ENCODE peak calls at places on chromosome 2, in five cellular contexts. V is GM12878, X is body of pancreas, Q is GM12892, N is GM12891. D is an unnamed sample.

GRCh38 chr2:85257359-85258193 is 70.2 kb downstream of the TGOLN2 start:
- DNase-seq in V (no peak), X (no peak), Q (no peak), N (no peak), D (no peak)

GRCh38 chr2:134668821-134669220 is 50.0 kb downstream of the TMEM163 start:
- DNase-seq in V (no peak), X (peak), Q (no peak), N (no peak), D (peak)

GRCh38 chr2:156398176-156398575 is 38.0 kb upstream of the GPD2 start:
- DNase-seq in V (no peak), X (no peak), Q (no peak), N (no peak), D (no peak)

GRCh38 chr2:78999410-78999809 is 26.1 kb upstream of the REG3G start:
- DNase-seq in V (no peak), X (no peak), Q (no peak), N (no peak), D (no peak)

GRCh38 chr2:216636570-216637450 is 3.6 kb downstream of the IGFBP2 start:
- DNase-seq in V (no peak), X (peak), Q (no peak), N (no peak), D (peak)

GRCh38 chr2:118014492-118014824 is 588 bp upstream of the CCDC93 start:
- DNase-seq in V (no peak), X (no peak), Q (no peak), N (no peak), D (no peak)

GRCh38 chr2:136112317-136112891 is 5.5 kb downstream of the CXCR4 start:
- DNase-seq in V (no peak), X (no peak), Q (no peak), N (no peak), D (no peak)

GRCh38 chr2:88038263-88039105 is 17.1 kb downstream of the KRCC1 start:
- DNase-seq in V (no peak), X (no peak), Q (no peak), N (no peak), D (peak)

GRCh38 chr2:185127412-185127811 is 529.1 kb downstream of the ZNF804A start:
- DNase-seq in V (no peak), X (no peak), Q (no peak), N (no peak), D (no peak)

GRCh38 chr2:86292571-86293515 is 44.6 kb downstream of the REEP1 start:
- DNase-seq in V (no peak), X (no peak), Q (no peak), N (no peak), D (no peak)

GRCh38 chr2:27544143-27544821 is 38.6 kb upstream of the ZNF512 start:
- DNase-seq in V (no peak), X (no peak), Q (no peak), N (no peak), D (no peak)

GRCh38 chr2:33158482-33159003 is 211.8 kb downstream of the LTBP1 start:
- DNase-seq in V (no peak), X (no peak), Q (no peak), N (no peak), D (peak)

GRCh38 chr2:119480718-119481142 is 43.6 kb downstream of the SCTR start:
- DNase-seq in V (no peak), X (peak), Q (no peak), N (no peak), D (no peak)

GRCh38 chr2:230631470-230631869 is 81.2 kb upstream of the CAB39 start:
- DNase-seq in V (no peak), X (no peak), Q (no peak), N (no peak), D (no peak)

GRCh38 chr2:215361876-215362561 is 50.2 kb downstream of the ATIC start:
- DNase-seq in V (no peak), X (no peak), Q (no peak), N (no peak), D (no peak)

GRCh38 chr2:191190861-191191552 is 40.2 kb upstream of the STAT4 start:
- DNase-seq in V (no peak), X (no peak), Q (no peak), N (no peak), D (no peak)

GRCh38 chr2:202633470-202633869 is 1.3 kb upstream of the FAM117B start:
- DNase-seq in V (no peak), X (no peak), Q (no peak), N (no peak), D (no peak)

GRCh38 chr2:36468463-36469266 is 113.1 kb downstream of the CRIM1 start:
- DNase-seq in V (no peak), X (no peak), Q (no peak), N (no peak), D (no peak)

DNA sequence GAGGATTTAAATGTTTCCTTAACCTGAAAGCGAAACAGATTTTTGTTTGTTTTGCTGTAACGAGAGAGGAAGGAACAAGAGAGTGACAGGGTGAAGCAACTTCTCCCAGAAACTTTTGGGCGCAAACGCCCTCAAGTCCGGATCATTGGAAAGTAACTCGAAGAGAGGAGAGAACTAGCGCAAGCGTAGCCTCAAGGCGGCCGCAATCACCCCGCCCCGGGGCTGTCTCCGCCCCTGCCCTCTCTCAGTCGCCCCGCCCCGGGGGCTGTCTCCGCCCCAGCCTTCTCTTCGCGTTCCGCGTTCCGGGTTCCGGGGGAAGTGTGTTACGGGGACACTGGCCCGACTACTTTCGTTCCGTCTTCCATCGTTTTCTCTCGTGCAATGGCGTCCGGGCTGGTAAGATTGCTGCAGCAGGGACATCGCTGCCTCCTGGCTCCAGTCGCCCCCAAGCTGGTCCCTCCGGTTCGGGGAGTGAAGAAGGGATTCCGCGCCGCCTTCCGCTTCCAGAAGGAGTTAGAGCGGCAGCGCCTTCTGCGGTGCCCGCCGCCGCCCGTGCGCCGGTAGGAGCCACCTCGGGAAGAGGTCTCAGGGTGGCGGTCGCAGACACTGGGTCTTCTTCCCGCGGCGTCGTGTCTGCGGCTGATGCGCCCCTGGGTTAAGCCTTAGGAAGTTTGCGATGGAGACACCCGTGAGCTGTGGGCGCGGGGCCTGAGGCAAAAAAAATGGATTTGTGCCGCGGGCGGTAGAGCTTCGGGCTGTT is at the start of gene MRPL44:
- DNase-seq in V (peak), X (peak), Q (peak), N (peak), D (peak)
- TF ChIP-seq POLR2A in V (peak), X (peak), Q (peak), N (peak), D (peak)

DNA sequence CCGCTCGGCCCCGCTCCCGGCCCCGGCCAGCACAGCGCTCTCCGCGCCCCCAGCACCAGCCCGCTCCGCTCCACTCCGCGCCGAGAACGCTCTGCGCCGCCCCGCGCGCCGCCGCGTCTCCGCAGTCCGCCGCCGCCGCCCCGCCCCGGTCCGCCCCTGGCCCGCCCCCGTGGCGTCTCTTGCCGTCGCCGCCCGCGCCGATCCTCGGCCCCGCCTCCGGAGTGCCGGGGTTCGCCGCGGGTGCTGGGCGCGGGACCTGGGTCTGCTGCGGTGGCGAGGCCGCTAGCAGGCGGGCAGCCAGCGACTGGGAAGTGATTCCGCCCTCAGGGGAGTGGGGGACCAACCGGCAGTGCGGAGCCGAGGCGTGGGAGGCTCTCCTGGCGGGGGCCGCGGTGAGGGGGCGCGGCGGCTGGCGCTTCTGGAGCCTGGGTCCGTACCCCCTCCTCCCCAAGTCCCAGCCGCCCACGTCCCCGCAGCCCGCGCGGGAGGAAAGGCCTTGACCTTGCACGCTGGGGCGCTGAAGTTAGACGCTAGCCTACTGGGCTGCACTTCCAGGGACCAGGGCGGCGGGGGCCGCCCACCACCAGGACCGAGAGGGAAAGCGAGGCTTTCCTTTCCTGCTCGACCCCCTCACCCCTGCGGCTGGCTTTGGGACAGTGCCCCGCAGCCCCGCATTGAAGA is at the start of gene HS6ST1:
- DNase-seq in V (no peak), X (peak), Q (peak), N (peak), D (peak)
- TF ChIP-seq POLR2A in V (peak), X (no peak), Q (peak), N (no peak), D (peak)

DNA sequence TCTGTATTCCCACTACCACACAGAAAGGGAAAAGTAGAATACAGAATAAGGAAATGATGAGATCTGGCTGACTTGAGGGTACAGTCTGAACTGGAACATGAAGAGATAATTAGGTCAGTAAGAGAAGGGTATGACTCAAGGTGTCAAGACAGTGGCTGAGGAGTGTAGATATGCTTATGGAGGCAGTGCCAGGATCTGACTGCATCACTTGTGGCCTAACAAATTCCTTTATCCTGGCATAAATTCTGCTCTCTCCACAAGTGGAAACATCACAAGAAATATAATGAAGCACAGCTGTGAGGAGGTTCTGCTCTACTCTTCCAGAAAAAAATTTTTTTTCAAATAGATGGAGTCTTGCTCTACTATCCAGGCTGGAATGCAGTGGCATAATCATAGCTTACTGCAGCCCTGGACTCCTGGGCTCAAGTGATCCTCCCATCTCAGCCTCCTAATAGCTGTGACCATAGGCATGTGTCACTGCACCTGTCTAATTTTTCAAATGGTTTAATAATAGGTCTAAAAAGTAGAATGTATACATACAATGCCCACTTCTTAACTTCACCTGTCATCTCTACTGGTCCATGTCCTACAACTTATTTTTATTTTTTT is 85.3 kb downstream of the C2orf74 start:
- DNase-seq in V (no peak), X (no peak), Q (no peak), N (no peak), D (no peak)
- TF ChIP-seq POLR2A in V (no peak), X (no peak), Q (no peak), N (no peak), D (no peak)

DNA sequence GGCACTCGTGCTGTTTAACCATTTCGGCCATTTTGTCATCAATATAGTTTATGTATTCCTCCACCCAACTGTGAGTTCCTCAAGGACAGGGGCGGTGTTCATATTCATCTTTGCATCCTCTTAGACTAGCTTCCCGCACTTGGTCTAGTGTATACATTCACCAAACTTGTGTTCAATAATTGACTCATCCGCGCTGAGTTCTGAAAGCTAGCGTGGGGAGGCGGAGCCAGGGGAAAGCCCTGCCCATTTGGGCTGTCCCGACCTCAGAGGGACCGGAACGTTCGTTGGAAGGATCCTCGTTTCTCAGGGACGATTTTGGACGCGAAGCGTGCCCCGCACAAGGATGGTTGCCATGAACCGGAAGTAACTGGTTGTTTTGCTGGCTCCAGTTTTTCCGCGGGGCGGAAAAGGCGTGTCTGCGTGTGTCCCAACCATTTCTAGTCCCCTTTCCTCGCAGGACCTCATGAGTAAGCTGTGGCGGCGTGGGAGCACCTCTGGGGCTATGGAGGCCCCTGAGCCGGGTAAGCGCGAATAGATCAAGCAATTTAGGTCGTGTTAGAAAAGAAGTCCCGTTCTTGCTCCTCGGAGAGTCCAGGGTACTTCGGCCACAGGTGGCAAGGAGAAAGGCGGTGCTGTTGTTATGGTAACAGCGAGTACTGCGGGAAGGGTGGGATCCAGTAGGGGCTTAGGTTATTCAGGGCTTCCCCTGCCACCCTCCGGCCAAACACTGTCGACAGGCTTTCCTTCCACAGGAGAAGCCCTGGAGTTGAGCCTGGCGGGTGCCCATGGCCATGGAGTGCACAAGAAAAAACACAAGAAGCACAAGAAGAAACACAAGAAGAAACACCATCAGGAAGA is at the start of gene INO80B:
- DNase-seq in V (peak), X (peak), Q (peak), N (no peak), D (peak)
- TF ChIP-seq POLR2A in V (peak), X (peak), Q (peak), N (peak), D (peak)

DNA sequence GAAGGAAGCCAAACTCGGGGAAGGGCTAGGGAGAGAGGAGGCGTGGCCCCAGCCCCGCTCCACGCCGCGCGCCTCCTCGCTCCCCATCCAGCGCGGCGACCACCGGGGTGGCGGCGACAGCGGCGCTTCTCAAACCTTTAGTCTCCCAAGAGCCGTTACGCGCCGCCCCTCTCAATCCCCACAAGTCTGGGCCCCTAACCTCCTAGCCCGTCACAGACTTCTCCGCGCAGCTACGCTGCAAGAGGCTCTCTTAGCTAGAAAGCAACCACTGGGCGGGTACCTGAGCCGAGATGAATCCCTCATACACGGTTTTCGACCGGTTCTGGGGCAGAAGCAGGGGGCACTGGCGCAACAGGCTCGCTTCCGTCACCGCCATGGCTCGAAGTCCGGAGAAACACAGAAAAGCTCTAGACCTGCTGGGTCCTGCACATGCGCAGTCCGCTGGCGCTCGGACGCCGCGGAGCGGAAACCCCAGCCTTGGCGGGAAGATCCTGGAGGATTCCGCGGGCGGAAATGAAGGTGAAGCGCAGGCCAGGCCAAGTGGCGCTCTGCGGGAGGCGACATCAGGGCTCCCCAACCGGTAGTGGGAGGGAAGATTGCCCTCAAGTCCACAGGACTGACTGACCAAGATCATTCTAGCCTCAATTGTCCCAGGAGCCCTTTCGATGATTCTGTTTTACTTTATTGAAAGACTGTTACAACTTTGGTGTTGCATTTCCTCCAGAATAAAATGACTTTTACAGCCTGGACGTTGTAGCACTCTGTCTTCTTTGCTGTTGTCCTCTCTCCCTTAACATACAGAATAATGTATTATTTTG is at the start of gene FANCL:
- DNase-seq in V (peak), X (peak), Q (peak), N (peak), D (peak)
- TF ChIP-seq POLR2A in V (peak), X (peak), Q (peak), N (peak), D (peak)

DNA sequence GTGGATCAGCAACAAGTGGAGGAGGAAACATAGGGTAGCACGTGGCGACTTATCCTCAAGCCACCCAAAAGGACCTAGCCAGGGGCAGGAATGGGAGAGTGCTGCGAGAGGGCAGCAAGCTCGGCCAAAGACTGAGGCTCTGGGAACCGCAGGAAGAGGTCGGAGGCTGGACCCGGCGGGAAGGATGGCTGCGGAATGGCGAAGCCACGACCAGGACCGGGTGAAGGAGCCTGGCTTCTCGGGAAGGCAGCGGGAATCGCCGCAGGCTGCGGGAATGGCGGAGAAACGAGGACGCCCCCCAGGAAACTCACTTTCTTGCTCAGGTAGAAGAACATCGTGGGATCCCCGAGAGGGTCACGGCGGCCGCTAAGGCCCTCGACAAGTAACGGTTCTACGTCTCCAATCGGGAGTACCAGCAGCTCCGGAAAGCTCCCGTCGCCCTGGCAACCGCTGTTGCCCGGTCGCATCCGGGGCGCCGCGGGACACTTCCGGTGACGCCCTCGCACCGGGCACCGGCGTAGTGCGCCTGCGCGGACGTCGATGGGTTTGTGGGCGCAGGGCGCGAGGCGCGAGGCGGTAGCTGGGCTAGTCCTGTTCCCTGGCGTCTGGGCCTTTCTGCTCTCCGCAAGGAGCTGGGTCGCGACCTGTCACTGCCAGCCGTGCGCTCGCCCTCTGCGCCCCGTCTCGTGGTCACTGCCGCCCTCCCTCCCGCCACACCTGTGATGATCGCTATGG is at the start of gene WDR35:
- DNase-seq in V (peak), X (peak), Q (peak), N (peak), D (peak)
- TF ChIP-seq POLR2A in V (peak), X (peak), Q (peak), N (peak), D (peak)

DNA sequence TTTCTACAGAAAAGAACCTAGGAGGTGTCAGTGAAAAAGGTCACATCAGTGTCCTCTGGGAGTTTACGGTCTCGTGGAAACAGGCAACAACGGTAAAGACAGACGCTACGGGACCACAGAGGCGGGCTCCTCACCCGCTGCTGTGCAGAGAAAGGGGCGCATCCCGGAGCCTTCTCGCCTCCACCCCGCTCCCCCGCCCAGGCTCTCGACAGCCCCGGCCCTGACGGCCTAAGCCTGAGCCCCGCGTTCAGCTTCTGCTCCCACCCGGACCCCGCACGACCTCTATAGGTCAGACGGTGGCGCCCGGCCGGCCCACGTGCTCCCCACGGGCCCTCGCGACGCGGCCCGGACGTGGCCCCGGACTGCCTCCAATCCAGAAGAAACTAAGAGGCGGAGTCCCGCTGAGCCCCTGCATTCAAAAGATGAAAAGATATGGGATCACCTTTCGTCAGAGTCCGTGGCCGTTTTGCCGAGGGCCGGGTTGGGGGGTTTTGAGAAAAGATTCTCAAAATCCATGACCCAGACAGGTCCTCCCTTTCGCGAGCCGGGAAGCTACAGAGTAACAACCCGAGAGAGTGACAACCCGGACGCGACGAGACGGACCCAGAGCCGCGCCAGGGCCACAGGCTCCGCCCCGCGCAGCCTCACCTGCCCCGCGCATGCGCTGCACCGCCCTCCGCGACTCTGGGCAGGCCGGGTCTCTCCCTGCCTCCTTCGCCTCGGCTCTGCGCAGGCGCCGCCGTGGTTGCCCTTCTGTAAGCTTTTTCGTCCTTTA is at the start of gene ZC3H8:
- DNase-seq in V (peak), X (peak), Q (peak), N (peak), D (peak)
- TF ChIP-seq POLR2A in V (peak), X (peak), Q (peak), N (peak), D (peak)

D was measured in H54.